ENCODE peak calls at places on chromosome X, in four cellular contexts. One of them, this sample, is unnamed.

GRCh38 chrX:48937065-48937907 is 18.5 kb upstream of the PIM2 start:
- DNase-seq in K562: peak; percentile 79
- DNase-seq in HepG2: no peak
- DNase-seq in GM12878: peak; percentile 79
- DNase-seq in this sample: no peak

GRCh38 chrX:103846395-103846794 is 14.3 kb upstream of the RAB9B start:
- DNase-seq in K562: no peak
- DNase-seq in HepG2: no peak
- DNase-seq in GM12878: no peak
- DNase-seq in this sample: peak; percentile 17

GRCh38 chrX:29215251-29215650 is 628.0 kb downstream of the IL1RAPL1 start:
- DNase-seq in K562: no peak
- DNase-seq in HepG2: no peak
- DNase-seq in GM12878: no peak
- DNase-seq in this sample: peak; percentile 64

GRCh38 chrX:49627030-49627777 is 28.4 kb downstream of the GAGE1 start:
- DNase-seq in K562: peak; percentile 68
- DNase-seq in HepG2: peak; percentile 6
- DNase-seq in GM12878: no peak
- DNase-seq in this sample: no peak

GRCh38 chrX:132388371-132388770 is 100.5 kb downstream of the MBNL3 start:
- DNase-seq in K562: no peak
- DNase-seq in HepG2: no peak
- DNase-seq in GM12878: no peak
- DNase-seq in this sample: no peak

GRCh38 chrX:4735299-4735698 is 1021.9 kb upstream of the PRKX start:
- DNase-seq in K562: no peak
- DNase-seq in HepG2: no peak
- DNase-seq in GM12878: no peak
- DNase-seq in this sample: no peak

GRCh38 chrX:10159069-10159468 is 2.3 kb downstream of the CLCN4 start:
- DNase-seq in K562: peak; percentile 64
- DNase-seq in HepG2: no peak
- DNase-seq in GM12878: no peak
- DNase-seq in this sample: no peak

GRCh38 chrX:21932277-21932996 is 8.1 kb upstream of the SMS start:
- DNase-seq in K562: no peak
- DNase-seq in HepG2: peak; percentile 21
- DNase-seq in GM12878: no peak
- DNase-seq in this sample: peak; percentile 97

GRCh38 chrX:50430917-50431316 is 39.7 kb downstream of the DGKK start:
- DNase-seq in K562: no peak
- DNase-seq in HepG2: peak; percentile 41
- DNase-seq in GM12878: no peak
- DNase-seq in this sample: no peak

GRCh38 chrX:5810636-5811035 is 418.0 kb downstream of the NLGN4X start:
- DNase-seq in K562: no peak
- DNase-seq in HepG2: no peak
- DNase-seq in GM12878: no peak
- DNase-seq in this sample: no peak

GRCh38 chrX:41087219-41087618 is 2.0 kb downstream of the USP9X start:
- DNase-seq in K562: no peak
- DNase-seq in HepG2: no peak
- DNase-seq in GM12878: no peak
- DNase-seq in this sample: no peak

GRCh38 chrX:101415180-101416130 is 7.4 kb downstream of the HNRNPH2 start:
- DNase-seq in K562: peak; percentile 56
- DNase-seq in HepG2: peak; percentile 14
- DNase-seq in GM12878: peak; percentile 68
- DNase-seq in this sample: peak; percentile 84

DNA sequence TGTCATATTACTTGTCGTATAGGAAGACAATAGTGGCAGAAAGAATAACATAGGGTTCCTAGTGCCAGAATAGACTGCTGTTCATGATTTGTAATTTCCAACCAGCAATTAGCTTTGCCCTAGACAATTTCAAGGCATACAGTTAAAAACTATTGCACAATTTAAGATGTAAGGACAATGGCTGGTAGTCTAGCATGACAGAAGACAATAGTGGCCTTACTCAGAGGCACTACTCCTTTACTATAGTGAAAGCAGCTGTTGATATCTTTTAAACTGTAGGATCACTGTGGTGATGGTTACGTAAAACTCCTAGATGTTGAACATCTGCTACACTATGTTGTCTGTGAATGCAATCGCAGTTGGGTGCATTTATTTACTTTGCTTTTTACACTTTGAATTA is 234.5 kb downstream of the RBMX2 start:
- DNase-seq in K562: no peak
- DNase-seq in HepG2: no peak
- DNase-seq in GM12878: no peak
- DNase-seq in this sample: no peak
- TF ChIP-seq MXI1 in K562: no peak
- TF ChIP-seq MXI1 in HepG2: no peak
- TF ChIP-seq MXI1 in GM12878: no peak
- TF ChIP-seq MXI1 in this sample: no peak

DNA sequence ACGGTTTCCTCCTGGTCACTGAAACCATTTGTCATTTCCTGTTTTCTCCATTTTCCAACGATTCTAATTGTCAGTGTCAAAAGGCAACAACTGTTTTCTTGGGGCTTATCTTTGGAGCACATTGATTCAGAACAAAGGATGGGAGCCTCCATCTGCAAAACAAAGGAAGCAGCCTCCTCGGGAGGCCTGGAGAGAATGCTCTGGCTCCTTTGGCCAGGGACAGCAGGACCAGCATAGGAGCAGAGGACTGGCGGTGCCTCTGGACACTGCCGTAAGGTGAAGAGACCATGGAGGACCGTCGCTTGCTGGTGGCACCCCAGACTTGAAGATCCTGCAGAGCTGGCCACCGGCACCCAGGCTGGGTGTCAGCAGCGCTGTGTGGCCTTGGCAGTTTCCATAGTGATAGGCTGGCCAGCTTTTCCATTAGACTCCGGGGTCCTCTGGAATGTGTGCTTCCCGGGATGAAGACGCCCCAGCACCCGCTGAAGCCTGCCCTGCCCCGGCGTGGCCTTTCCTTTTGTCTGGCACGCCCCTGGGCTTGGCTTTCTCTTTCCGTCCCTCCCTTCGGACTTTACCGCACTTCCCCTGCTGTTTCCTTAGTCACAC is 61.1 kb upstream of the MTM1 start:
- DNase-seq in K562: no peak
- DNase-seq in HepG2: no peak
- DNase-seq in GM12878: no peak
- DNase-seq in this sample: no peak
- TF ChIP-seq CEBPB in K562: no peak
- TF ChIP-seq CEBPB in HepG2: no peak
- TF ChIP-seq CEBPB in GM12878: no peak
- TF ChIP-seq CEBPB in this sample: no peak

GRCh38 chrX:12497832-12498591 is 293.2 kb upstream of the PRPS2 start:
- DNase-seq in K562: peak; percentile 21
- DNase-seq in HepG2: no peak
- DNase-seq in GM12878: no peak
- DNase-seq in this sample: no peak
- TF ChIP-seq MXI1 in K562: no peak
- TF ChIP-seq MXI1 in HepG2: no peak
- TF ChIP-seq MXI1 in GM12878: no peak
- TF ChIP-seq MXI1 in this sample: no peak

DNA sequence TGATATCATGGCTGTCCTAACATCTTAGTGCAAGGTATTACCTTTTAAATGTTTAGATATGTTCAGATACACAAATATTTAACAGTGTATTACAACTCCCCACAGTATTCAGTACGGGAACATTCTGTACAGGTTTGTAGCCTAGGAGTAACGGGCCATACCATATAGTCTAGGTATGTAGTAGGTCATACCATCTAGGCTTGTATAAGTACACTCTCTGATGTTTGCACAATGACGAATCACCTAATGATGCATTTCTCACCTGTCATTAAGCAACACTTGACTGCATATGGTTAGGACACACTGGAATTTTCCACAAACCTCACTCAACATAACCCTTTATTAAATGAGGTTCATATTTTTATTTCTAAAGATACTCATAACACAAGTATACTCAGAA is 67.7 kb downstream of the THOC2 start:
- DNase-seq in K562: no peak
- DNase-seq in HepG2: no peak
- DNase-seq in GM12878: no peak
- DNase-seq in this sample: no peak
- TF ChIP-seq CEBPB in K562: no peak
- TF ChIP-seq CEBPB in HepG2: no peak
- TF ChIP-seq CEBPB in GM12878: no peak
- TF ChIP-seq CEBPB in this sample: peak; percentile 21

GRCh38 chrX:30822068-30822671 is 66.9 kb downstream of the TAB3 start:
- DNase-seq in K562: peak; percentile 8
- DNase-seq in HepG2: peak; percentile 18
- DNase-seq in GM12878: peak; percentile 34
- DNase-seq in this sample: no peak
- TF ChIP-seq MXI1 in K562: no peak
- TF ChIP-seq MXI1 in HepG2: no peak
- TF ChIP-seq MXI1 in GM12878: no peak
- TF ChIP-seq MXI1 in this sample: no peak

DNA sequence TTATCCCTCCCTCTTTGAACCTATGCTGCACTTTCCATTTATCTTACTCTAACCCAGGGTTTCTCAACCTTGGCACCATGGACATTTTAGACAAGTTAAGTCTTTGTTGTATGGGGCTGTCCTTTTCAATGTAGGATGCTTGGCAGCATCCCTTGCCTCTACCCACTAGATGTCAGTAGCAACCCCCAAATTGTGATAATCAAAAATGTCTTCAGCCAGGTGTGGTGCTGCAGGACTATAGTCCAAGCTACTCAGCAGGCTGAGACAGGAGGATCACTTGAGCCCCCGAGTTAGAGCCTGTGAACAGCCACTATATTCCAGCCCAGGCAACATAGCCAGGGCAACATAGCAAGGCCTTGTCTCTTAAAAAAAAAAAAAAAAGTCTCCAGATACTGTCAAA is 7.0 kb downstream of the LRCH2 start:
- DNase-seq in K562: no peak
- DNase-seq in HepG2: peak; percentile 33
- DNase-seq in GM12878: no peak
- DNase-seq in this sample: peak; percentile 28
- TF ChIP-seq CEBPB in K562: no peak
- TF ChIP-seq CEBPB in HepG2: no peak
- TF ChIP-seq CEBPB in GM12878: no peak
- TF ChIP-seq CEBPB in this sample: no peak

DNA sequence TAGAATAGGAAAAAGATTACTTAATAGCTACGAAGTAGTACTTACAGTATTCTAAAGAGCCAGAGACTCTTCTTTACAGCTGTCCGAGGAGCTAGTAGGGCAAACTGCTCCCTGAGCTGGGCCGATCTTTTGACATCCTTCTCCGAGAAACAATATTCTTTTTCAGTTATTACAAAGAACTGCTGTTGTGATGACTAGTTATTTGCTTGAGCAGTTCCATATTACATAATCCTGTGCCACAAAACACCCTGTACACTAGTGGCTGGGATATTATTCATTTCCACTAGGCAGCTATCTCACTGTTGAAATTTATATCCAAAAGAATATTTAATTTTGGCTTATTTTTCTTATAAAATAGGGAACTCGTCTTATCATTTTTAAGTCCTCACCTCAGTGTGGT is 278.3 kb downstream of the CHIC1 start:
- DNase-seq in K562: no peak
- DNase-seq in HepG2: no peak
- DNase-seq in GM12878: no peak
- DNase-seq in this sample: no peak
- TF ChIP-seq MXI1 in K562: no peak
- TF ChIP-seq MXI1 in HepG2: no peak
- TF ChIP-seq MXI1 in GM12878: no peak
- TF ChIP-seq MXI1 in this sample: no peak

GRCh38 chrX:136163694-136164093 is 16.4 kb downstream of the FHL1 start:
- DNase-seq in K562: no peak
- DNase-seq in HepG2: no peak
- DNase-seq in GM12878: no peak
- DNase-seq in this sample: no peak
- TF ChIP-seq CEBPB in K562: no peak
- TF ChIP-seq CEBPB in HepG2: no peak
- TF ChIP-seq CEBPB in GM12878: no peak
- TF ChIP-seq CEBPB in this sample: no peak

DNA sequence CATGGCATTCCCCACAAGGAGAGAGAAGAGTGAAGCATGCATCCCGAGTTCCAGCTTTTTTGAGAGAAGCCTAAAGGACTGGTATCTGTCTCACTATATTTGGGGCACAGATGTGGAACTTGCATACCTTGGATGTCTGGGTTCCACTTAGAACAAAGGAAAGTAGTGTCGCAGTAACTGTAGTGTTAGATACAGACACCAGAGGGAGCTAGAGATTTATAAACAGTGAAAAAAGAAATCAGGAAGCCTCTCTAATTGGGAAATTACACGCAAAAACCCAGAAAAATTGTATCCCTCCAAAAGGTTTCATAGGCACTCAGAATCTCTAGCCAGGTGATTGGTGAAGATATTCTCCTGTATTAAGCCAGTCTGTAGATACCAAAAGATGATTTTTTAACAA is 34.4 kb downstream of the AGTR2 start:
- DNase-seq in K562: no peak
- DNase-seq in HepG2: peak; percentile 1
- DNase-seq in GM12878: no peak
- DNase-seq in this sample: no peak
- TF ChIP-seq MXI1 in K562: no peak
- TF ChIP-seq MXI1 in HepG2: no peak
- TF ChIP-seq MXI1 in GM12878: no peak
- TF ChIP-seq MXI1 in this sample: no peak

GRCh38 chrX:14032383-14032782 is 2.7 kb upstream of the GEMIN8 start:
- DNase-seq in K562: peak; percentile 32
- DNase-seq in HepG2: peak; percentile 13
- DNase-seq in GM12878: no peak
- DNase-seq in this sample: peak; percentile 61
- TF ChIP-seq CEBPB in K562: no peak
- TF ChIP-seq CEBPB in HepG2: no peak
- TF ChIP-seq CEBPB in GM12878: no peak
- TF ChIP-seq CEBPB in this sample: no peak